ENCODE peak calls at places on chromosomes 16 and 17, in seven cellular contexts. X is stimulated activated CD4-positive, alpha-beta T cell treated with anti-CD3 and anti-CD28 coated beads, Interleukin-2, amount 100 ng/mL, for 24 hours; A is CD8-positive, alpha-beta T cell; B is AG04449; G is NCI-H460; V is aorta; E is transverse colon. W is an unnamed sample.

GRCh38 chr17:35895602-35896001 is 15.4 kb upstream of the CCL5 start:
- DNase-seq in B (peak; percentile 7), E (no peak), X (no peak), A (no peak), G (no peak), V (no peak), W (no peak)

GRCh38 chr16:75402821-75403475 is 30.4 kb downstream of the CFDP1 start:
- DNase-seq in A (no peak), V (no peak), G (peak; percentile 15), E (no peak), B (no peak), X (no peak), W (no peak)

GRCh38 chr16:645852-646678 is 3.1 kb upstream of the WDR90 start:
- DNase-seq in V (no peak), E (peak; percentile 89), X (no peak), B (no peak), A (no peak), G (no peak), W (no peak)

GRCh38 chr16:69773255-69773947 is 11.3 kb downstream of the WWP2 start:
- DNase-seq in E (no peak), X (no peak), A (no peak), V (no peak), G (no peak), B (no peak), W (no peak)

GRCh38 chr17:76422860-76423259 is 30.1 kb downstream of the UBE2O start:
- DNase-seq in B (no peak), E (no peak), A (no peak), V (peak; percentile 62), X (no peak), G (no peak), W (no peak)

GRCh38 chr17:76399175-76400172 is 15.1 kb downstream of the SPHK1 start:
- DNase-seq in V (peak; percentile 66), X (no peak), A (no peak), B (no peak), G (no peak), E (no peak), W (no peak)

GRCh38 chr17:19016297-19016696 is 11.7 kb upstream of the FAM83G start:
- DNase-seq in B (no peak), V (peak; percentile 59), G (no peak), A (no peak), E (no peak), X (no peak), W (no peak)

GRCh38 chr17:66947311-66947710 is 17.2 kb upstream of the CACNG4 start:
- DNase-seq in G (no peak), B (no peak), X (no peak), V (no peak), A (no peak), E (no peak), W (no peak)

GRCh38 chr17:63531022-63531965 is 8.1 kb downstream of the KCNH6 start:
- DNase-seq in G (no peak), V (no peak), E (no peak), X (no peak), A (no peak), B (no peak), W (no peak)

GRCh38 chr17:3475812-3476686 is at the start of gene ASPA:
- DNase-seq in X (no peak), A (no peak), E (no peak), V (no peak), G (no peak), B (no peak), W (no peak)

GRCh38 chr17:72539981-72540897 is 419.4 kb downstream of the SOX9 start:
- DNase-seq in B (no peak), G (peak; percentile 72), A (peak; percentile 31), V (peak; percentile 91), X (peak; percentile 75), E (peak; percentile 79), W (peak; percentile 65)

GRCh38 chr17:12591336-12591735 is 74.4 kb upstream of the MYOCD start:
- DNase-seq in B (no peak), V (no peak), X (no peak), A (no peak), E (no peak), G (no peak), W (no peak)

GRCh38 chr16:75198135-75198600 is 8.8 kb downstream of the CTRB2 start:
- DNase-seq in G (no peak), B (no peak), V (peak; percentile 59), E (no peak), X (no peak), A (no peak), W (no peak)

GRCh38 chr16:56667581-56668571 is at the start of gene MT1G:
- DNase-seq in E (peak; percentile 74), B (no peak), A (no peak), X (peak; percentile 53), V (peak; percentile 85), G (no peak), W (peak; percentile 44)

GRCh38 chr17:46875849-46876352 is 24.5 kb downstream of the WNT9B start:
- DNase-seq in X (no peak), V (no peak), B (no peak), G (no peak), A (no peak), E (no peak), W (no peak)

GRCh38 chr17:1171953-1172352 is 7.8 kb downstream of the ABR start:
- DNase-seq in A (no peak), X (no peak), G (no peak), E (no peak), V (no peak), B (no peak), W (no peak)